ENCODE peak calls at places on chromosomes 7 and 10, in five cellular contexts. C is adrenal gland, U is suprapubic skin, H is esophagus squamous epithelium, M is uterus. L is an unnamed sample.

GRCh38 chr10:45061982-45062381 is 61.3 kb downstream of the ZNF22 start:
- DNase-seq in M (no peak), H (no peak), U (no peak), C (no peak), L (no peak)

GRCh38 chr10:71684356-71685173 is 35.0 kb downstream of the C10orf105 start:
- DNase-seq in C (no peak), H (no peak), U (no peak), M (no peak), L (no peak)

GRCh38 chr7:22781230-22781711 is 41.4 kb downstream of the TOMM7 start:
- DNase-seq in C (no peak), M (peak; percentile 44), U (no peak), H (no peak), L (no peak)

GRCh38 chr7:128915841-128916642 is 5.5 kb upstream of the KCP start:
- DNase-seq in C (no peak), M (no peak), U (peak; percentile 55), H (no peak), L (no peak)

GRCh38 chr7:50805425-50806130 is 22.9 kb upstream of the GRB10 start:
- DNase-seq in U (no peak), H (no peak), M (no peak), C (no peak), L (no peak)

GRCh38 chr7:99860281-99861127 is 16.3 kb downstream of the OR2AE1 start:
- DNase-seq in M (no peak), C (peak; percentile 57), H (no peak), U (no peak), L (peak; percentile 35)

GRCh38 chr10:72099054-72099921 is 10.9 kb upstream of the SPOCK2 start:
- DNase-seq in C (no peak), H (no peak), M (no peak), U (no peak), L (no peak)

GRCh38 chr10:99700649-99701048 is 31.3 kb downstream of the COX15 start:
- DNase-seq in M (no peak), C (no peak), U (no peak), H (no peak), L (no peak)

GRCh38 chr7:46191776-46192175 is 270.7 kb upstream of the IGFBP3 start:
- DNase-seq in H (no peak), U (no peak), M (no peak), C (no peak), L (no peak)

GRCh38 chr7:151282111-151282510 is 33.6 kb upstream of the SMARCD3 start:
- DNase-seq in M (no peak), H (no peak), C (no peak), U (no peak), L (no peak)

GRCh38 chr7:41925946-41926345 is 223.1 kb upstream of the INHBA start:
- DNase-seq in C (no peak), U (no peak), H (no peak), M (no peak), L (no peak)

GRCh38 chr10:77877461-77878344 is 48.9 kb downstream of the DLG5 start:
- DNase-seq in U (no peak), H (no peak), C (peak; percentile 82), M (peak; percentile 67), L (no peak)

GRCh38 chr10:19929466-19930140 is 113.4 kb downstream of the PLXDC2 start:
- DNase-seq in U (no peak), C (peak; percentile 45), M (no peak), H (no peak), L (no peak)

GRCh38 chr10:314871-315270 is 179.6 kb downstream of the ZMYND11 start:
- DNase-seq in M (no peak), U (no peak), C (no peak), H (no peak), L (no peak)

GRCh38 chr7:24831240-24831639 is 74.0 kb upstream of the GSDME start:
- DNase-seq in C (no peak), M (no peak), H (no peak), U (no peak), L (no peak)

GRCh38 chr7:1123721-1124120 is 35.8 kb downstream of the GPER1 start:
- DNase-seq in U (peak; percentile 85), H (no peak), C (peak; percentile 79), M (peak; percentile 78), L (peak; percentile 85)

GRCh38 chr10:113566888-113567287 is 14.0 kb downstream of the HABP2 start:
- DNase-seq in H (no peak), M (no peak), C (no peak), U (no peak), L (no peak)

GRCh38 chr7:77538908-77539212 is 1.8 kb downstream of the PTPN12 start:
- DNase-seq in M (no peak), U (no peak), H (no peak), C (no peak), L (no peak)

GRCh38 chr7:77542399-77542798 is 5.3 kb downstream of the PTPN12 start:
- DNase-seq in H (no peak), M (no peak), U (no peak), C (no peak), L (no peak)

GRCh38 chr7:77538186-77538907 is 1.3 kb downstream of the PTPN12 start:
- DNase-seq in U (peak; percentile 94), M (peak; percentile 90), H (peak; percentile 25), C (peak; percentile 89), L (peak; percentile 85)

GRCh38 chr7:77542895-77543294 is 5.8 kb downstream of the PTPN12 start:
- DNase-seq in H (no peak), U (no peak), M (no peak), C (no peak), L (no peak)

DNA sequence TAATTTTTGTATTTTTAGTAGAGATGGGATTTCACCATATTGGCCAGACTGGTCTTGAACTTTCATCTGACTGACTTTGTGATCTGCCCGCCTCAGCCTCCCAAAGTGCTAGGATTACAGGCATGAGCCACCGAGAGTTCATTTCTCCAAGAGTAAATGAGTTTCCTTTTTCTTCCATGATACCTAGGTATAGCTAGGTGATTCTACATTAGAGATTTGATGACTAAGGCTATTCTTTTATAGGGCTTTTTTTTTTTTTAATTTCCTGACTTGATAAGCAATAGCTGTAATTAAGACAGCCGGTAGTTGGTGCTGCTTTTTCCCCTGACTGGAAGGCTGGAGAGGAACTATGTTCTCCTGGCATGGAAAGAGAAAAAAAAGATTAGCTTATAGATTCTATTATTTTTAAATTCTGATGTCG is 3.3 kb downstream of the PTPN12 start:
- DNase-seq in M (no peak), C (no peak), U (no peak), H (no peak), L (no peak)
- H3K4me1 ChIP-seq in M (no peaks in the 10 kb centered on the region), C (peaks cover 10% of the 10 kb centered on the region), U (peaks cover 49% of the 10 kb centered on the region), H (peaks cover 72% of the 10 kb centered on the region), L (peaks cover 45% of the 10 kb centered on the region)

GRCh38 chr10:114791768-114792167 is 29.8 kb upstream of the FHIP2A start:
- DNase-seq in U (no peak), C (no peak), H (no peak), M (no peak), L (no peak)
- TF ChIP-seq POLR2A in U (no peak), C (no peak), H (no peak), M (no peak), L (no peak)

GRCh38 chr10:5783300-5783699 is 29.9 kb downstream of the GDI2 start:
- DNase-seq in M (no peak), H (no peak), U (no peak), C (no peak), L (no peak)

GRCh38 chr10:5789626-5790025 is 23.6 kb downstream of the GDI2 start:
- DNase-seq in U (no peak), C (no peak), M (no peak), H (no peak), L (no peak)

GRCh38 chr10:5788969-5789368 is 24.3 kb downstream of the GDI2 start:
- DNase-seq in C (no peak), H (no peak), M (no peak), U (no peak), L (no peak)
- H3K36me3 ChIP-seq in C (peaks cover 80% of the 10 kb centered on the region), H (peaks cover 7% of the 10 kb centered on the region), M (no peaks in the 10 kb centered on the region), U (peaks cover 83% of the 10 kb centered on the region), L (peaks cover 73% of the 10 kb centered on the region)

GRCh38 chr7:95546647-95547046 is 49.7 kb downstream of the PDK4 start:
- DNase-seq in U (no peak), H (no peak), M (no peak), C (no peak), L (no peak)

GRCh38 chr7:95545007-95545615 is 51.2 kb downstream of the PDK4 start:
- DNase-seq in C (peak; percentile 78), M (peak; percentile 74), U (no peak), H (no peak), L (peak; percentile 66)

GRCh38 chr7:95547949-95548348 is 48.4 kb downstream of the PDK4 start:
- DNase-seq in M (no peak), H (no peak), C (no peak), U (no peak), L (no peak)

GRCh38 chr7:95545666-95546065 is 50.6 kb downstream of the PDK4 start:
- DNase-seq in H (no peak), U (no peak), M (no peak), C (no peak), L (no peak)

DNA sequence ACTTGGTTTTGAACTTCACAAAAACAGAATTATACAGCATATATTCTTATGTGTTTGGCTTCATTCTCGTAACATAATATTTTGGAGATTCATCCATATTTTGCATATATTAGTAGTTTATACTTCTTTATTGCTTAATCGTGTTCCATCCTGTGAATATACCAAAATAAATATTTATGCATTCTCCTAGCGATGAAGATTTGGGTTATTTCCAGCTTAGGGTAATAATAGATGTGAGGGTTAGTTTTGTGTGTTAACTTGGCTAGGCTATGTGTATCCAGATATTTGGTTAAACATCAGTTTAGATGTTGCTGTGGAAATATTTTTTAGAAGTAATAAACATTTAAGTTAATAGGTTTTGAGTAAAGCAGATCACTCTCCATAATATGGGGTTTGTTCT is 49.0 kb downstream of the PDK4 start:
- DNase-seq in U (no peak), H (no peak), M (no peak), C (no peak), L (no peak)
- H3K4me1 ChIP-seq in U (peaks cover 70% of the 10 kb centered on the region), H (peaks cover 72% of the 10 kb centered on the region), M (peaks cover 18% of the 10 kb centered on the region), C (peaks cover 55% of the 10 kb centered on the region), L (peaks cover 68% of the 10 kb centered on the region)

DNA sequence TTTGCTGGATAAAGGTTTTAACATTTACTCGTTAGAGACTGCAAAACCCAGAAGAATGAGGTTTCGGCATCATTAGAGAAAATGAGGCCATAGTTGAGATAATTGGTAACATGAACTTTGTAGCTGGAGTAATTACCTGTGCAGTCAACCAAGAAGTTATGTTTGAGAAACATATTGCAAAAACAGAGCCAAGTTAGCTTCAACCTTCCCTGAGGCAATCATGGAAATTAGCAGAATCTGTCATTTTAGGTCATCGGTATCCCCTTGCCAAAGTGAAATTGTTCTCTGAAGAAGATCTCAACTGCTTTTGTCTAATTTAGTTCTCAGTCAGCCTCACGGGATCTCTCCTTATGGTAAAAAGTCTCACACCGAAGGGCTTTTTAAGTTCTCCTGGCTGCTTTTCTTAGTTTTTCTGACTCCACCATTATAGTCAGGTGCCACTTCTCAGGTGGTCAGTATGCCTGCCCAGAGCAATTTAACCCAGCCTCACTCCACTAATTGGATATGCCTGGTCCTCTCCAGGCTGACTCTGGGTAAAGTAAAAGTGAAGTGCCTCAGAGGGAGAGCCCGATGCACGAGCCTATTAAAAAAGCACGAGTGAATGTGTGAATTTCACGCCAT is 52.5 kb downstream of the NRCAM start:
- DNase-seq in M (no peak), H (no peak), C (no peak), U (no peak), L (no peak)
- TF ChIP-seq POLR2A in M (no peak), H (no peak), C (no peak), U (no peak), L (no peak)